ENCODE peak calls at places on chromosomes 13 and 19, in ten cellular contexts. P, H, E, U, Y, K, R, Q, S and B are unnamed samples.

GRCh38 chr13:91534996-91535395 is 136.6 kb downstream of the GPC5 start:
- DNase-seq in E (no peak), K (no peak), S (no peak), Q (no peak), H (no peak), Y (no peak), U (no peak), P (no peak), R (no peak), B (no peak)

GRCh38 chr19:58491393-58491792 is 15.2 kb downstream of the ZNF446 start:
- DNase-seq in R (no peak), K (no peak), Q (no peak), S (no peak), P (no peak), H (no peak), E (no peak), U (no peak), Y (no peak), B (no peak)

GRCh38 chr19:50362656-50363424 is 2.6 kb downstream of the NAPSA start:
- DNase-seq in Y (no peak), R (peak; percentile 59), K (no peak), S (no peak), P (no peak), H (no peak), U (no peak), E (peak; percentile 63), Q (no peak), B (no peak)

GRCh38 chr19:7450243-7451223 is 38.3 kb downstream of the PEX11G start:
- DNase-seq in Y (peak; percentile 46), E (no peak), K (no peak), P (peak; percentile 57), S (no peak), H (peak; percentile 63), U (no peak), Q (no peak), R (no peak), B (no peak)

GRCh38 chr19:34248941-34249340 is 5.4 kb upstream of the GARRE1 start:
- DNase-seq in Q (no peak), R (no peak), Y (no peak), E (no peak), U (no peak), S (no peak), H (no peak), P (no peak), K (no peak), B (no peak)

GRCh38 chr19:6234527-6234926 is 45.2 kb downstream of the MLLT1 start:
- DNase-seq in U (no peak), R (no peak), P (no peak), Y (no peak), K (no peak), H (no peak), E (no peak), S (no peak), Q (no peak), B (no peak)

GRCh38 chr13:62847520-62847919 is 1431.9 kb upstream of the PCDH20 start:
- DNase-seq in H (no peak), S (no peak), Q (no peak), R (no peak), K (no peak), Y (no peak), U (no peak), E (no peak), P (no peak), B (no peak)

GRCh38 chr13:22210134-22210930 is 539.5 kb downstream of the FGF9 start:
- DNase-seq in U (no peak), K (no peak), S (no peak), E (no peak), R (no peak), P (no peak), Q (no peak), Y (no peak), H (no peak), B (no peak)

GRCh38 chr13:52459668-52460067 is 4.4 kb downstream of the CKAP2 start:
- DNase-seq in U (no peak), R (no peak), Q (no peak), H (no peak), S (no peak), Y (peak; percentile 71), K (no peak), P (no peak), E (no peak), B (no peak)

GRCh38 chr13:98648676-98649075 is 71.8 kb upstream of the STK24 start:
- DNase-seq in K (no peak), Y (no peak), Q (no peak), U (no peak), S (no peak), R (no peak), H (no peak), E (no peak), P (no peak), B (no peak)

GRCh38 chr19:39145180-39145953 is 19.8 kb downstream of the PAK4 start:
- DNase-seq in Y (no peak), Q (no peak), E (no peak), P (no peak), R (no peak), S (no peak), H (peak; percentile 71), U (no peak), K (no peak), B (peak; percentile 50)

GRCh38 chr13:72125561-72125960 is 258.6 kb upstream of the DACH1 start:
- DNase-seq in R (no peak), S (no peak), E (no peak), K (no peak), Q (no peak), Y (no peak), P (no peak), U (no peak), H (no peak), B (no peak)

GRCh38 chr13:97798171-97798821 is 155.2 kb upstream of the IPO5 start:
- DNase-seq in E (no peak), Y (no peak), S (no peak), H (no peak), Q (no peak), P (no peak), R (no peak), K (no peak), U (no peak), B (no peak)

GRCh38 chr19:55638864-55639359 is 1.9 kb upstream of the ZNF580 start:
- DNase-seq in H (no peak), U (no peak), R (peak; percentile 70), S (peak; percentile 78), K (peak; percentile 50), E (peak; percentile 38), P (peak; percentile 88), Y (peak; percentile 33), Q (peak; percentile 67), B (no peak)

GRCh38 chr19:51615991-51616390 is 14.2 kb downstream of the SIGLEC5 start:
- DNase-seq in R (no peak), U (no peak), S (no peak), Y (no peak), P (no peak), K (no peak), E (no peak), H (no peak), Q (no peak), B (no peak)

GRCh38 chr13:23570099-23570926 is at the start of gene TNFRSF19:
- DNase-seq in Q (no peak), E (peak; percentile 80), U (no peak), P (no peak), K (no peak), H (peak; percentile 64), Y (peak; percentile 84), R (no peak), S (peak; percentile 90), B (peak; percentile 78)

GRCh38 chr13:73542446-73542845 is 483.6 kb downstream of the KLF5 start:
- DNase-seq in R (no peak), K (no peak), H (no peak), Y (no peak), U (no peak), Q (no peak), E (no peak), S (no peak), P (no peak), B (no peak)

GRCh38 chr13:63081400-63082014 is 1665.9 kb upstream of the PCDH20 start:
- DNase-seq in Q (no peak), H (no peak), Y (no peak), U (no peak), E (no peak), S (no peak), R (no peak), K (no peak), P (no peak), B (no peak)

GRCh38 chr19:8458380-8458779 is 13.6 kb downstream of the HNRNPM start:
- DNase-seq in S (no peak), R (no peak), K (no peak), Y (no peak), U (peak; percentile 60), H (no peak), E (no peak), Q (no peak), P (no peak), B (no peak)
- H3K4me1 ChIP-seq in S (peaks cover 13% of the 10 kb centered on the region), R (peaks cover 80% of the 10 kb centered on the region), K (peaks cover 4% of the 10 kb centered on the region), Y (peaks cover 29% of the 10 kb centered on the region), U (peaks cover 64% of the 10 kb centered on the region), H (peaks cover 49% of the 10 kb centered on the region), E (peaks cover 42% of the 10 kb centered on the region), Q (peaks cover 70% of the 10 kb centered on the region), P (peaks cover 39% of the 10 kb centered on the region), B (peaks cover 11% of the 10 kb centered on the region)

DNA sequence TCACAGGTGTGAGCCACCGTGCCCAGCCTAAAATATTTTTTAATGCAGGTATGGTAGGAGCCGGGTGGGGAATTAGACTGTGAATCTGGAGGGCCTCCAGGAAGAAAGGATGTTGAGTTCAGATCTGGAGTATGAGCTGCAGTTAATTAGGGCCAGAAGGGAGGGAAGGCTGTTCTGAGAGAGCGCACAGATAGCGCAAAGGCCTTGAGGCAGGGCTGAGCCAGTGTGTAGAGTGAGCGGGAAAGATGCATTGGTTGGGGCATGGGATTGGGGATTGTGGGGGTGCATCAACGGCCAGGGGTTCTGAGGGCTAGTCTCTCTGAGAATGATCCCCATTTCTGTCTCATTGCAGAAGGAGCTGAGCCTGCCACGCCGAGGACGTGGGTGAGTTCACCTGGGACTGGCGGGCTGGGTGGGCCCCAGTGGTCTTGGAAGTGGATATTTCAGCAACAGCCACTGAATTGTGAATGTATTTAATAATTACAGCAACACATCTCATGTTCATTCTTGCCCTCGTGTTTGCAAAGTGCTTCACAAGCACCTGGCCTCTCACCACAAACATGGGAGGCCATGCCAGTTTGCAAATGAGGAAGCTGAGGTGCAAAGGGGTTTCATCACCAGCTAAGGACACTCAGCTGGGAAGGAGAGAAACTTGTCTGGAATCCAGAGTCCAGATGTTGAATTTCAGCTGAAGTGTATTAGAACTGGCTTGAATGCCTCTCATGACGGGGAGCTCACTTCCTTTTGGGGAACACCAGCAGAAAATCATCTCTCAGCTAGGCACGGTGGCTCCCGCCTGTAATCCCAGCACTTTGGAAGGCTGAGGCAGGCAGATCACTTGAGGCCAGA is 9.9 kb downstream of the MAST3 start:
- DNase-seq in S (no peak), P (peak; percentile 69), H (no peak), U (no peak), Q (no peak), R (no peak), Y (no peak), K (no peak), E (no peak), B (no peak)
- H3K4me1 ChIP-seq in S (no peaks in the 10 kb centered on the region), P (peaks cover 80% of the 10 kb centered on the region), H (peaks cover 21% of the 10 kb centered on the region), U (peaks cover 17% of the 10 kb centered on the region), Q (peaks cover 22% of the 10 kb centered on the region), R (peaks cover 32% of the 10 kb centered on the region), Y (peaks cover 9% of the 10 kb centered on the region), K (peaks cover 2% of the 10 kb centered on the region), E (no peaks in the 10 kb centered on the region), B (peaks cover 11% of the 10 kb centered on the region)

GRCh38 chr19:19464339-19465098 is 50.8 kb downstream of the TSSK6 start:
- DNase-seq in S (no peak), R (no peak), U (peak; percentile 42), E (peak; percentile 76), P (no peak), H (peak; percentile 90), Y (peak; percentile 78), Q (no peak), K (no peak), B (no peak)
- H3K4me1 ChIP-seq in S (peaks cover 41% of the 10 kb centered on the region), R (peaks cover 56% of the 10 kb centered on the region), U (peaks cover 55% of the 10 kb centered on the region), E (peaks cover 49% of the 10 kb centered on the region), P (peaks cover 23% of the 10 kb centered on the region), H (peaks cover 48% of the 10 kb centered on the region), Y (peaks cover 46% of the 10 kb centered on the region), Q (peaks cover 6% of the 10 kb centered on the region), K (peaks cover 2% of the 10 kb centered on the region), B (peaks cover 27% of the 10 kb centered on the region)

GRCh38 chr19:4456843-4457653 is 546 bp downstream of the UBXN6 start:
- DNase-seq in S (peak; percentile 80), U (peak; percentile 41), E (peak; percentile 82), Q (peak; percentile 35), P (peak; percentile 69), H (peak; percentile 86), K (peak; percentile 72), Y (peak; percentile 74), R (no peak), B (peak; percentile 53)
- H3K4me1 ChIP-seq in S (peaks cover 4% of the 10 kb centered on the region), U (peaks cover 16% of the 10 kb centered on the region), E (peaks cover 13% of the 10 kb centered on the region), Q (peaks cover 14% of the 10 kb centered on the region), P (peaks cover 15% of the 10 kb centered on the region), H (peaks cover 15% of the 10 kb centered on the region), K (no peaks in the 10 kb centered on the region), Y (peaks cover 15% of the 10 kb centered on the region), R (peaks cover 12% of the 10 kb centered on the region), B (no peaks in the 10 kb centered on the region)